ENCODE peak calls at places on chromosomes 11 and 22, in six cellular contexts. W is SW 1271, J is psoas muscle, Y is caudate nucleus, V is astrocyte, N is anterior cingulate cortex. F is an unnamed sample.

GRCh38 chr11:120147094-120147949 is 9.4 kb upstream of the TRIM29 start:
- DNase-seq in J (no peak), N (no peak), Y (no peak), W (no peak), V (no peak), F (no peak)

GRCh38 chr22:39178206-39179111 is 26.0 kb upstream of the CBX7 start:
- DNase-seq in N (no peak), V (peak), W (no peak), J (no peak), Y (no peak), F (no peak)

GRCh38 chr11:104078995-104079394 is 42.6 kb downstream of the DDI1 start:
- DNase-seq in Y (no peak), V (no peak), N (no peak), J (no peak), W (no peak), F (no peak)

GRCh38 chr22:27627444-27627833 is 174.1 kb downstream of the MN1 start:
- DNase-seq in V (no peak), J (no peak), Y (no peak), N (no peak), W (no peak), F (no peak)

GRCh38 chr11:65428578-65429068 is 6.0 kb downstream of the NEAT1 start:
- DNase-seq in N (no peak), Y (no peak), V (no peak), J (peak), W (no peak), F (no peak)

GRCh38 chr11:76670475-76671235 is at the start of gene LRRC32:
- DNase-seq in J (peak), Y (no peak), V (no peak), W (no peak), N (no peak), F (no peak)

GRCh38 chr11:22567759-22568158 is 57.9 kb downstream of the FANCF start:
- DNase-seq in J (no peak), Y (no peak), W (no peak), N (no peak), V (no peak), F (no peak)

GRCh38 chr22:45207533-45207932 is 33.2 kb downstream of the KIAA0930 start:
- DNase-seq in Y (no peak), W (no peak), V (no peak), N (no peak), J (no peak), F (no peak)

GRCh38 chr11:110445428-110445827 is 15.7 kb downstream of the FDX1 start:
- DNase-seq in W (no peak), Y (no peak), V (no peak), N (no peak), J (no peak), F (no peak)

GRCh38 chr11:44998051-44998450 is 47.4 kb upstream of the TP53I11 start:
- DNase-seq in J (no peak), N (no peak), W (no peak), V (no peak), Y (no peak), F (no peak)

GRCh38 chr22:23175817-23176644 is 4.3 kb upstream of the BCR start:
- DNase-seq in W (no peak), V (no peak), Y (no peak), J (no peak), N (no peak), F (no peak)

GRCh38 chr11:124799384-124800225 is 601 bp downstream of the MSANTD2 start:
- DNase-seq in N (no peak), Y (peak), J (peak), W (no peak), V (peak), F (peak)

GRCh38 chr11:94933225-94934130 is 39.9 kb downstream of the CWC15 start:
- DNase-seq in N (no peak), V (peak), W (peak), Y (no peak), J (peak), F (no peak)

GRCh38 chr11:104319396-104319795 is 155.4 kb upstream of the PDGFD start:
- DNase-seq in V (no peak), J (no peak), Y (no peak), W (no peak), N (no peak), F (no peak)

GRCh38 chr22:41660416-41660815 is 28.3 kb downstream of the SNU13 start:
- DNase-seq in W (no peak), N (no peak), J (no peak), Y (no peak), V (no peak), F (no peak)